ENCODE peak calls at places on chromosomes 11 and 22, in six cellular contexts. Q is H1, I is A549, M is ovary, O is tibial nerve, K is transverse colon. Y is an unnamed sample.
A peak's percentile ranks its signal among the peaks of the same experiment; 100 is the strongest.

GRCh38 chr11:111299111-111300026 is 1.0 kb downstream of the POU2AF3 start:
- DNase-seq in K (peak; percentile 73), O (peak; percentile 54), Q (peak; percentile 83), I (peak; percentile 58), M (peak; percentile 79), Y (peak; percentile 92)

GRCh38 chr11:133342453-133342852 is 189.8 kb downstream of the OPCML start:
- DNase-seq in O (no peak), I (no peak), K (no peak), M (no peak), Q (no peak), Y (no peak)

GRCh38 chr11:87301785-87302540 is 264.2 kb downstream of the TMEM135 start:
- DNase-seq in M (no peak), K (no peak), O (no peak), I (no peak), Q (no peak), Y (no peak)

GRCh38 chr11:131888230-131888826 is 517.9 kb downstream of the NTM start:
- DNase-seq in M (no peak), I (no peak), K (no peak), Q (no peak), O (no peak), Y (no peak)

GRCh38 chr22:27518583-27519437 is 282.7 kb downstream of the MN1 start:
- DNase-seq in Q (no peak), M (no peak), I (no peak), K (no peak), O (no peak), Y (no peak)

GRCh38 chr22:38304526-38304925 is 12.7 kb downstream of the CSNK1E start:
- DNase-seq in Q (no peak), K (no peak), M (no peak), I (no peak), O (peak; percentile 42), Y (no peak)

GRCh38 chr22:36009085-36009484 is 19.5 kb downstream of the RBFOX2 start:
- DNase-seq in M (no peak), I (no peak), K (no peak), Q (no peak), O (no peak), Y (no peak)

GRCh38 chr11:75603791-75604736 is 42.0 kb downstream of the SERPINH1 start:
- DNase-seq in M (no peak), O (no peak), Q (no peak), I (no peak), K (no peak), Y (no peak)

GRCh38 chr11:116910847-116911246 is 73.4 kb upstream of the APOA1 start:
- DNase-seq in Q (no peak), I (no peak), M (no peak), K (no peak), O (no peak), Y (no peak)

GRCh38 chr22:29689872-29690213 is 30.0 kb upstream of the CABP7 start:
- DNase-seq in I (no peak), K (peak; percentile 58), Q (peak; percentile 86), O (peak; percentile 40), M (peak; percentile 39), Y (peak; percentile 75)

GRCh38 chr22:48908547-48908946 is 919.1 kb downstream of the BRD1 start:
- DNase-seq in K (no peak), O (no peak), I (no peak), Q (no peak), M (no peak), Y (no peak)

GRCh38 chr11:83895516-83895915 is 609.3 kb upstream of the CCDC90B start:
- DNase-seq in K (no peak), O (no peak), I (no peak), M (no peak), Q (no peak), Y (no peak)

GRCh38 chr11:113373306-113373705 is 14.3 kb upstream of the ANKK1 start:
- DNase-seq in I (no peak), Q (no peak), K (no peak), O (no peak), M (no peak), Y (no peak)

GRCh38 chr11:120750647-120751419 is 239.3 kb downstream of the GRIK4 start:
- DNase-seq in Q (no peak), O (no peak), K (no peak), I (no peak), M (no peak), Y (no peak)

GRCh38 chr11:57321996-57322880 is 2.5 kb downstream of the TNKS1BP1 start:
- DNase-seq in Q (peak; percentile 62), I (peak; percentile 99), O (peak; percentile 86), M (peak; percentile 95), K (peak; percentile 90), Y (peak; percentile 88)

GRCh38 chr11:76885390-76886097 is 24.8 kb downstream of the ACER3 start:
- DNase-seq in K (no peak), Q (no peak), O (no peak), M (no peak), I (no peak), Y (no peak)

GRCh38 chr11:8206251-8207079 is 37.6 kb upstream of the RIC3 start:
- DNase-seq in M (no peak), I (no peak), K (no peak), Q (peak; percentile 49), O (no peak), Y (peak; percentile 78)

GRCh38 chr22:47332246-47332980 is 570.0 kb downstream of the TBC1D22A start:
- DNase-seq in K (no peak), O (no peak), M (no peak), I (no peak), Q (no peak), Y (no peak)

GRCh38 chr11:106152824-106153223 is 75.4 kb downstream of the AASDHPPT start:
- DNase-seq in I (no peak), M (no peak), O (no peak), Q (no peak), K (no peak), Y (no peak)

DNA sequence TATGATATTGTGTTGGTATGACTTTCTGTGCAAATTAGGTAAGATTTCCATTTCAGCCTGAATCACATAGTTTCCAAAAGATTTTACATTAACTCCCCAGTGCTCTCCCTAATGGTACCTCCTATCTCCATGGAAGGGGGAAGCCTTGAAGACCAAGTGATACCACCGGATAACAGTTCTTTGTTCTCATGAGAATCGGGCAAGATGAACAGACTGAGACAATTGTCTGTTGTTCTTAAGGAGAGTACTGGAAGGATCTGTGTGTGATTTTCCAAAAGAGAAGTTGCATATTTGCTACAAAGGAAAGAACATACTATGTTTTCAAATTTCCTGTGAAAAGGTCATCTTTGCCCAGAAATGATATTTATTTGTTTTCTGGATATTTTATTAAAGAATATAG is 60.3 kb upstream of the UBASH3B start:
- DNase-seq in M (no peak), I (no peak), O (no peak), K (no peak), Q (no peak), Y (no peak)
- H3K27ac ChIP-seq in M (no peak overlapping the region), I (no peak overlapping the region), O (no peak overlapping the region), K (no peak overlapping the region), Q (no peak overlapping the region), Y (no peak overlapping the region)

GRCh38 chr11:2778630-2779498 is 79.1 kb upstream of the KCNQ1OT1 start:
- DNase-seq in M (peak; percentile 80), O (peak; percentile 45), I (peak; percentile 39), K (peak; percentile 86), Q (peak; percentile 42), Y (peak; percentile 93)

GRCh38 chr11:2776351-2777061 is 76.7 kb upstream of the KCNQ1OT1 start:
- DNase-seq in O (peak; percentile 10), I (no peak), Q (no peak), M (peak; percentile 19), K (no peak), Y (peak; percentile 24)

GRCh38 chr11:2777871-2778629 is 78.3 kb upstream of the KCNQ1OT1 start:
- DNase-seq in M (peak; percentile 43), I (no peak), K (no peak), Q (peak; percentile 46), O (peak; percentile 12), Y (peak; percentile 32)

GRCh38 chr11:2775626-2776350 is 76.0 kb upstream of the KCNQ1OT1 start:
- DNase-seq in M (peak; percentile 14), O (peak; percentile 6), I (no peak), K (no peak), Q (no peak), Y (peak; percentile 17)

DNA sequence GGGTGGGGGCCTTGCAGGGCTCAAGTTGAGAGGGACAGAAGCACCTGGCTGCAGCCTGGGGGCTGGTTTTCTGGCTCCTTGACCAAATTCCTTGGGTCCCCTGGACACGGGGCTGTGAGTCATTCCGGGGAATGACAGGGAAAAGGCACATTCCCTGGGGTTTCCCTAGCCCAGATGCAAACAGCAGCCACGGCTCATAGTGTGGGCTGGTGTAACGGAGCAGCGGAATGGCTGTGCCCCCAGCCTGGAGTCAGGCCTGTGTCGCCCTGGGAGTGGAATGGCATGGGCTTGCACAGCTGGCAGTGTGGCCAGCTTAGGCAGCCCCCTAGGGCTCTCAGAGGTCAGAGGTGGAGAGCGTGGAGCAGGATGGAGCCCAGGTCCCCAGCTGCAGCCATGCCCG is 77.6 kb upstream of the KCNQ1OT1 start:
- DNase-seq in K (no peak), O (peak; percentile 6), I (peak; percentile 65), Q (no peak), M (peak; percentile 11), Y (peak; percentile 25)
- TF ChIP-seq POLR2A in K (no peak), O (no peak), I (no peak), Q (no peak), M (no peak), Y (no peak)

DNA sequence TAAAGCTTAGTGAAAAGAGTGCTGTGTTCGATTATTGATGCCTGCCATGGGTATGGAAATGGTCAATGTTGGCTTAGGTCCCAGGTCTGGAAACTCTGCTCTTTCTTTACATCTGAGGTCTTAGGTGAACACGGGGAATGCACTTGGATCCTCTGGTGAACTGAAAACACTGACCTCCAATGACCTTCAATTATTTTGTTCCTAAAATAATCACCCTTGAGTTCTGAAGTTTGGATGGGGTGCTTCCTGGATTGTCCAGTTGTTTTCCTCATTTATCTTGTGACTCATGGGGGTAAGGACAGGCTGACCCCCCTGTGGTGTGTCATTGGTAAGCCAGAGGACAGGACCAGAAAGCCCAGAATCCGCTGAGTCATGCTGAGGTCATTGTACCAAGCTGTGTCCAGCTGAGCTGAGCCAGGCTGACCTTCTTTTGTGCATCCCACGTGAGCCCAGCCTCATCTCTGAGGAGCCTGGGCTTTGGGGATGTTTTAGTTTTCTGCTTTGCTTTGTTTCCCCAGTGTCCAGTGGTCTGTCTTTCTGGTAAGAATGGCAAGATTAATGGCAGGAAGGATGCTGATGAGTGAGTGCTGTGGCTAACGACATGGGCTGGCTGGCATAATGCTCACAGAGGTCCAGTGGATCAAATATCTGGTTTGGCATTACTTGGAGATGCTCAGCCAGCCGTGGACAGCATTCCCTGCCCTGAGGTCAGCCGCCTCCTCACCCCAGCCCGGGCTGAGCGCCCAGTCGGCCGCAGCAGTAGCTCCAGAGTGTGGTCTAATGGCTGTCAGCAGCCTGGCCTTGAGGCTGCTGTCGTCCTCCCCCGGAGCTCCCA is 35.6 kb downstream of the AMPD3 start:
- DNase-seq in Q (no peak), O (peak; percentile 60), K (peak; percentile 74), I (peak; percentile 91), M (peak; percentile 81), Y (peak; percentile 68)
- TF ChIP-seq EP300 in Q (no peak), O (no peak), K (no peak), I (peak; percentile 49), M (no peak), Y (no peak)

GRCh38 chr11:70644343-70645060 is 246.2 kb downstream of the CTTN start:
- DNase-seq in Q (no peak), I (no peak), K (no peak), M (no peak), O (no peak), Y (no peak)

GRCh38 chr11:70641366-70641765 is 243.0 kb downstream of the CTTN start:
- DNase-seq in I (no peak), O (no peak), Q (no peak), K (no peak), M (no peak), Y (no peak)

GRCh38 chr11:70642301-70642700 is 244.0 kb downstream of the CTTN start:
- DNase-seq in O (no peak), K (no peak), M (no peak), I (no peak), Q (no peak), Y (no peak)

GRCh38 chr11:70645537-70645936 is 247.2 kb downstream of the CTTN start:
- DNase-seq in Q (no peak), O (no peak), M (no peak), I (no peak), K (no peak), Y (no peak)

GRCh38 chr11:70643642-70644041 is 245.3 kb downstream of the CTTN start:
- DNase-seq in Q (no peak), M (no peak), I (no peak), O (no peak), K (no peak), Y (no peak)
- H3K27ac ChIP-seq in Q (peak overlapping the region; percentile 19), M (no peak overlapping the region), I (peak overlapping the region; percentile 71), O (no peak overlapping the region), K (no peak overlapping the region), Y (no peak overlapping the region)